ENCODE peak calls at places on chromosome 12, in nine cellular contexts. A is SK-N-SH; O is NCI-H345; P is LoVo; W is foreskin fibroblast; U is stomach; D is activated gamma-delta T cell treated with anti-CD3 and anti-CD28 coated beads, Interleukin-2, amount 50 U/mL, for 16 hours; K is cortex of kidney; Q is astrocyte of the spinal cord. N is an unnamed sample.
A peak's percentile ranks its signal among the peaks of the same experiment; 100 is the strongest.

GRCh38 chr12:102349079-102349478 is 131.3 kb downstream of the IGF1 start:
- DNase-seq in A (no peak), O (no peak), P (no peak), W (no peak), U (no peak), D (no peak), K (no peak), Q (no peak), N (no peak)

GRCh38 chr12:10247659-10248058 is 35.0 kb downstream of the GABARAPL1 start:
- DNase-seq in A (no peak), O (no peak), P (no peak), W (no peak), U (no peak), D (no peak), K (no peak), Q (no peak), N (no peak)

GRCh38 chr12:56408799-56409417 is 40.3 kb downstream of the TIMELESS start:
- DNase-seq in A (no peak), O (no peak), P (no peak), W (no peak), U (no peak), D (no peak), K (no peak), Q (no peak), N (no peak)

GRCh38 chr12:92070054-92070863 is 75.4 kb downstream of the BTG1 start:
- DNase-seq in A (no peak), O (no peak), P (peak; percentile 75), W (no peak), U (peak; percentile 80), D (no peak), K (no peak), Q (no peak), N (no peak)

GRCh38 chr12:116878567-116879508 is 2.4 kb downstream of the HRK start:
- DNase-seq in A (peak; percentile 62), O (no peak), P (peak; percentile 40), W (no peak), U (no peak), D (no peak), K (no peak), Q (peak; percentile 20), N (no peak)

GRCh38 chr12:28446031-28446430 is 255.8 kb downstream of the CCDC91 start:
- DNase-seq in A (no peak), O (no peak), P (no peak), W (no peak), U (no peak), D (no peak), K (no peak), Q (peak; percentile 67), N (no peak)

GRCh38 chr12:2118061-2118460 is 65.3 kb downstream of the CACNA1C start:
- DNase-seq in A (no peak), O (no peak), P (no peak), W (no peak), U (no peak), D (no peak), K (no peak), Q (no peak), N (no peak)

GRCh38 chr12:121711925-121712461 is 559 bp upstream of the TMEM120B start:
- DNase-seq in A (no peak), O (peak; percentile 33), P (no peak), W (no peak), U (peak; percentile 36), D (no peak), K (no peak), Q (peak; percentile 43), N (no peak)

GRCh38 chr12:79983492-79983891 is 48.6 kb upstream of the PPP1R12A start:
- DNase-seq in A (no peak), O (no peak), P (peak; percentile 12), W (peak; percentile 88), U (no peak), D (no peak), K (no peak), Q (peak; percentile 87), N (no peak)

GRCh38 chr12:55940065-55940732 is 9.2 kb downstream of the DGKA start:
- DNase-seq in A (peak; percentile 90), O (peak; percentile 83), P (peak; percentile 86), W (peak; percentile 76), U (peak; percentile 91), D (peak; percentile 79), K (no peak), Q (peak; percentile 81), N (peak; percentile 68)